ENCODE peak calls at places on chromosomes 4 and X, in ten cellular contexts. U is cardiac muscle cell, D is A549, V is fibroblast of mammary gland, Q is fibroblast of the aortic adventitia, H is hepatocyte, X is GM20000, S is GM23338, L is suprapubic skin, G is CD14-positive monocyte. B is an unnamed sample.

GRCh38 chrX:153972368-153973126 is at the start of gene TMEM187:
- DNase-seq in U (peak), D (peak), V (peak), Q (peak), H (peak), X (peak), S (peak), L (peak), G (peak), B (peak)

GRCh38 chrX:150038356-150038755 is 100.1 kb upstream of the EOLA2 start:
- DNase-seq in U (no peak), D (no peak), V (no peak), Q (no peak), H (no peak), X (no peak), S (no peak), L (no peak), G (no peak), B (no peak)

GRCh38 chr4:149101649-149102048 is 659.4 kb upstream of the NR3C2 start:
- DNase-seq in U (no peak), D (no peak), V (no peak), Q (no peak), H (no peak), X (no peak), S (no peak), L (no peak), G (no peak), B (no peak)

GRCh38 chr4:5712517-5712916 is 1.5 kb downstream of the EVC start:
- DNase-seq in U (no peak), D (no peak), V (peak), Q (peak), H (no peak), X (peak), S (no peak), L (no peak), G (no peak), B (no peak)

GRCh38 chr4:76192221-76192620 is 21.4 kb downstream of the SCARB2 start:
- DNase-seq in U (no peak), D (no peak), V (peak), Q (no peak), H (no peak), X (no peak), S (no peak), L (no peak), G (no peak), B (no peak)

GRCh38 chr4:87521757-87522374 is 7.3 kb downstream of the SPARCL1 start:
- DNase-seq in U (no peak), D (peak), V (peak), Q (peak), H (peak), X (no peak), S (no peak), L (no peak), G (no peak), B (no peak)

GRCh38 chr4:137950286-137950685 is 291.9 kb downstream of the SLC7A11 start:
- DNase-seq in U (no peak), D (no peak), V (no peak), Q (no peak), H (no peak), X (no peak), S (no peak), L (no peak), G (no peak), B (no peak)

GRCh38 chr4:8177544-8177943 is 18.9 kb upstream of the ABLIM2 start:
- DNase-seq in U (no peak), D (no peak), V (no peak), Q (no peak), H (no peak), X (no peak), S (no peak), L (no peak), G (no peak), B (no peak)

GRCh38 chr4:83219344-83219990 is 65.1 kb downstream of the COQ2 start:
- DNase-seq in U (no peak), D (no peak), V (peak), Q (peak), H (no peak), X (no peak), S (no peak), L (no peak), G (no peak), B (peak)

GRCh38 chrX:78124304-78124703 is 15.1 kb downstream of the TAF9B start:
- DNase-seq in U (no peak), D (peak), V (no peak), Q (peak), H (no peak), X (no peak), S (no peak), L (no peak), G (no peak), B (no peak)
- TF ChIP-seq CTCF in U (peak), D (peak), V (peak), Q (no peak), H (peak), X (no peak), S (peak), L (no peak), G (no peak), B (no peak)

GRCh38 chrX:68721546-68721945 is 74.1 kb downstream of the STARD8 start:
- DNase-seq in U (no peak), D (no peak), V (no peak), Q (no peak), H (no peak), X (no peak), S (no peak), L (peak), G (no peak), B (no peak)

GRCh38 chrX:68720851-68721250 is 73.4 kb downstream of the STARD8 start:
- DNase-seq in U (no peak), D (no peak), V (no peak), Q (no peak), H (no peak), X (no peak), S (no peak), L (peak), G (no peak), B (peak)

GRCh38 chrX:68719181-68719903 is 71.9 kb downstream of the STARD8 start:
- DNase-seq in U (no peak), D (no peak), V (no peak), Q (no peak), H (no peak), X (no peak), S (no peak), L (peak), G (no peak), B (no peak)

GRCh38 chrX:68718443-68718820 is 71.0 kb downstream of the STARD8 start:
- DNase-seq in U (no peak), D (no peak), V (no peak), Q (no peak), H (no peak), X (no peak), S (no peak), L (peak), G (no peak), B (no peak)

GRCh38 chrX:68719904-68720614 is 72.6 kb downstream of the STARD8 start:
- DNase-seq in U (no peak), D (peak), V (peak), Q (no peak), H (no peak), X (no peak), S (peak), L (peak), G (no peak), B (peak)
- TF ChIP-seq CTCF in U (peak), D (no peak), V (peak), Q (peak), H (no peak), X (no peak), S (peak), L (no peak), G (peak), B (no peak)

DNA sequence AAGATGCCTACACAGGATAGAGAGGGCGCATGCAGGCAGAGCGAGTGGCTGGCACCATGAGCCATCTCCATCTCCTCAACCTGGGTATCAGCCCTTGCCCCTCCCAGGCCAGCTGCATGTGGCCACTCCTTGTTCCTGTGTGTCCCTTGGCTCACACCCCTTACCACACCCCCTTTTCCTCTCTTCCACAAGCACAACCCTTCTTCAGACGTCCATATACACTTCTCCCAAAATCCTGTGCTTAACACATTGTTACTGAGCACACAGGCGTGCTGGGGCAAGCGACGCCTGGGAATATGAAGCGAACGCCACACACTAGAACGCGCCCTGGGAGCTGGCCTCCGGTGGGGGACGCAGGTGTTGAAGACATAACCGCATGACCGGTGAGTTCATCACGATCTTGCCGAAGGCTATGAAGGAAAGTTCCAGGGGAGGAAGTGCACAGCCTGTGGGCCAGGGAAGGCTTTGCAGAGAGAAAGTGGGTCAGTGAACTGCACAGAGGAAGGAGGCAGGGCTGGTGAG is 19.1 kb upstream of the KIAA0232 start:
- DNase-seq in U (no peak), D (peak), V (no peak), Q (no peak), H (no peak), X (no peak), S (peak), L (no peak), G (no peak), B (no peak)
- TF ChIP-seq CTCF in U (peak), D (no peak), V (peak), Q (no peak), H (no peak), X (no peak), S (peak), L (peak), G (no peak), B (no peak)

GRCh38 chr4:153545822-153546221 is 79.7 kb downstream of the TMEM131L start:
- DNase-seq in U (no peak), D (no peak), V (no peak), Q (no peak), H (no peak), X (no peak), S (no peak), L (no peak), G (no peak), B (no peak)

GRCh38 chr4:153543351-153543750 is 77.2 kb downstream of the TMEM131L start:
- DNase-seq in U (no peak), D (no peak), V (no peak), Q (no peak), H (no peak), X (no peak), S (no peak), L (no peak), G (no peak), B (no peak)

GRCh38 chr4:153541426-153542096 is 75.4 kb downstream of the TMEM131L start:
- DNase-seq in U (no peak), D (no peak), V (peak), Q (peak), H (no peak), X (no peak), S (no peak), L (no peak), G (no peak), B (no peak)

GRCh38 chr4:153542131-153542530 is 76.0 kb downstream of the TMEM131L start:
- DNase-seq in U (no peak), D (no peak), V (no peak), Q (no peak), H (no peak), X (no peak), S (no peak), L (no peak), G (no peak), B (no peak)

DNA sequence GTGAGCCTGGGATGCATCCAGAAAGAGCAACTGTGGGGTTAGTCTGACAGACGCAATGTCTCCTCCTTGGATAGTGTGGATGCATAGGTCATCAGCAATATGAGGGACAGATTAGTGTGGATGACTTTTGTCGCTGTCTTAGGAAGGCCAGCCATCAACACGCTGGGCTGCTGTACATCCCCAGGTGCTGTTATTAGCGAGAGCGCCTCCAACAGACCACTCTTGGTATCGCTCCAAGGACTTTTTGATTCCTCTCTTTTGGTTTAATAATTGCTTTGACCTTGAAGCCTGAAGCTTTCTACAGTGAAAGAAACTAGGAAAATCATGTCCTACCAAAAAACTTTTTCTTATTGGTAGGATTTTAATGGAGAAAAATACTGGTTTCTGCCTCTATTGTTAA is 76.7 kb downstream of the TMEM131L start:
- DNase-seq in U (no peak), D (no peak), V (no peak), Q (no peak), H (no peak), X (no peak), S (peak), L (no peak), G (no peak), B (no peak)
- TF ChIP-seq CTCF in U (no peak), D (no peak), V (peak), Q (no peak), H (no peak), X (no peak), S (peak), L (no peak), G (peak), B (no peak)

GRCh38 chrX:63761639-63762038 is 23.4 kb downstream of the ARHGEF9 start:
- DNase-seq in U (no peak), D (no peak), V (no peak), Q (no peak), H (no peak), X (no peak), S (no peak), L (no peak), G (no peak), B (no peak)
- TF ChIP-seq CTCF in U (no peak), D (no peak), V (no peak), Q (no peak), H (peak), X (no peak), S (no peak), L (peak), G (no peak), B (no peak)

GRCh38 chr4:189090174-189090814 is 850.4 kb upstream of the FRG1 start:
- DNase-seq in U (peak), D (peak), V (peak), Q (no peak), H (peak), X (no peak), S (peak), L (no peak), G (no peak), B (no peak)
- TF ChIP-seq CTCF in U (no peak), D (peak), V (peak), Q (no peak), H (peak), X (no peak), S (peak), L (peak), G (no peak), B (no peak)